ENCODE peak calls at places on chromosome X, in seven cellular contexts. V is heart right ventricle, H is left ventricle myocardium inferior, X is Peyer's patch, D is HCT116, Z is tibial nerve, M is GM23338. A is an unnamed sample.

GRCh38 chrX:24014388-24015018 is 12.5 kb downstream of the KLHL15 start:
- DNase-seq in D (no peak), X (no peak), Z (no peak), M (no peak), H (no peak), V (no peak), A (no peak)

GRCh38 chrX:119429471-119429870 is 30.3 kb downstream of the SLC25A43 start:
- DNase-seq in M (no peak), D (no peak), X (no peak), H (no peak), V (no peak), Z (no peak), A (no peak)

GRCh38 chrX:38347136-38347535 is 5.3 kb upstream of the OTC start:
- DNase-seq in X (no peak), V (peak; percentile 7), H (no peak), Z (no peak), M (peak; percentile 2), D (no peak), A (no peak)

GRCh38 chrX:103733017-103733416 is 22.3 kb downstream of the TMEM31 start:
- DNase-seq in X (no peak), H (no peak), D (no peak), Z (no peak), M (no peak), V (no peak), A (no peak)

GRCh38 chrX:21885568-21885967 is 29.8 kb downstream of the YY2 start:
- DNase-seq in V (no peak), X (no peak), H (no peak), D (no peak), Z (no peak), M (peak; percentile 1), A (no peak)

GRCh38 chrX:139544591-139544990 is 14.1 kb downstream of the F9 start:
- DNase-seq in M (no peak), V (no peak), Z (no peak), X (no peak), D (no peak), H (no peak), A (no peak)

GRCh38 chrX:7941390-7942042 is 14.3 kb upstream of the PNPLA4 start:
- DNase-seq in D (no peak), Z (no peak), M (peak; percentile 37), H (no peak), X (no peak), V (no peak), A (no peak)

GRCh38 chrX:53048169-53049126 is at the start of gene GPR173:
- DNase-seq in X (peak; percentile 56), Z (peak; percentile 17), H (peak; percentile 28), M (peak; percentile 57), D (no peak), V (peak; percentile 36), A (peak; percentile 86)

GRCh38 chrX:110228453-110228852 is 89.4 kb downstream of the AMMECR1 start:
- DNase-seq in X (no peak), M (no peak), V (no peak), H (no peak), Z (no peak), D (no peak), A (no peak)

GRCh38 chrX:41381685-41382084 is 47.7 kb downstream of the DDX3X start:
- DNase-seq in X (peak; percentile 77), H (peak; percentile 20), V (peak; percentile 8), Z (no peak), M (peak; percentile 13), D (peak; percentile 56), A (no peak)

GRCh38 chrX:69093960-69094935 is 71.0 kb downstream of the PJA1 start:
- DNase-seq in H (no peak), V (peak; percentile 45), D (peak; percentile 21), X (no peak), M (peak; percentile 76), Z (peak; percentile 33), A (no peak)

GRCh38 chrX:73525928-73526690 is 36.9 kb upstream of the CHIC1 start:
- DNase-seq in X (no peak), Z (no peak), H (no peak), D (no peak), M (peak; percentile 51), V (no peak), A (no peak)

GRCh38 chrX:71872542-71873458 is 37.8 kb upstream of the NHSL2 start:
- DNase-seq in M (no peak), D (no peak), X (no peak), V (no peak), Z (no peak), H (no peak), A (no peak)

GRCh38 chrX:85244411-85245210 is 820 bp downstream of the ZNF711 start:
- DNase-seq in X (no peak), M (peak; percentile 41), V (no peak), H (no peak), D (no peak), Z (no peak), A (no peak)

GRCh38 chrX:17376381-17377046 is 1.5 kb downstream of the NHS start:
- DNase-seq in M (peak; percentile 15), V (no peak), Z (no peak), H (no peak), X (peak; percentile 46), D (no peak), A (no peak)

GRCh38 chrX:16946971-16947562 is 609 bp downstream of the REPS2 start:
- DNase-seq in Z (no peak), X (peak; percentile 56), H (peak; percentile 17), D (no peak), V (no peak), M (no peak), A (no peak)

GRCh38 chrX:12367254-12367653 is 229.0 kb downstream of the FRMPD4 start:
- DNase-seq in X (no peak), D (no peak), M (no peak), H (no peak), V (no peak), Z (no peak), A (no peak)
- TF ChIP-seq CTCF in X (no peak), D (no peak), M (no peak), H (no peak), V (no peak), Z (no peak), A (no peak)

GRCh38 chrX:45479196-45479834 is 278.6 kb upstream of the DIPK2B start:
- DNase-seq in H (no peak), X (no peak), D (peak; percentile 56), M (no peak), Z (no peak), V (no peak), A (no peak)
- H3K27ac ChIP-seq in H (no peak overlapping the region), X (no peak overlapping the region), D (peak overlapping the region; percentile 95), M (no peak overlapping the region), Z (no peak overlapping the region), V (no peak overlapping the region), A (peak overlapping the region; percentile 33)

GRCh38 chrX:115949900-115950822 is 220.4 kb upstream of the AGTR2 start:
- DNase-seq in Z (no peak), V (no peak), X (no peak), D (no peak), M (peak; percentile 46), H (no peak), A (no peak)
- TF ChIP-seq CTCF in Z (peak; percentile 32), V (no peak), X (no peak), D (peak; percentile 1), M (peak; percentile 47), H (no peak), A (no peak)

DNA sequence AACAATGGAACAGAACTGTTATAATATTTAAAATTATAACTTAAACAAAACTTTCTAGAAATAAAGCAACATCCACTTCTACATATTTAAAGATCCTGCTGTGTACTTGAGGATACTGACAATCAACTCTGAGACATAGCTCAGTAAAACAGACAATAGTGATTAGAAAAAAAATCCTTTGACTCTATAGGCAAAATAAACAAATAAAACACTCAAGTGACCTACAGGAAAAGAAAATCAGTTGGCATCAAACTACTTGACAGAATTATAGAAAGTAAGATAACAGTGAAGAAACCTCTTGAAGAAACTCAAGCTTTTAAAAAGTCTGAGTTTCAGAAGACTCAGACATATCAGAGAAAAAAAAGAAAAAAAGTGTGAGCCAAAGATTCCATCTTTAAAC is 55.9 kb upstream of the THOC2 start:
- DNase-seq in V (no peak), H (no peak), M (no peak), D (no peak), X (no peak), Z (no peak), A (no peak)
- H3K27ac ChIP-seq in V (no peak overlapping the region), H (no peak overlapping the region), M (no peak overlapping the region), D (no peak overlapping the region), X (no peak overlapping the region), Z (no peak overlapping the region), A (no peak overlapping the region)

GRCh38 chrX:48539345-48540014 is at the start of gene TBC1D25:
- DNase-seq in D (peak; percentile 96), X (peak; percentile 96), Z (peak; percentile 94), V (peak; percentile 96), M (peak; percentile 97), H (peak; percentile 96), A (peak; percentile 96)
- TF ChIP-seq CTCF in D (peak; percentile 40), X (no peak), Z (peak; percentile 33), V (peak; percentile 15), M (peak; percentile 21), H (peak; percentile 52), A (no peak)

GRCh38 chrX:67543818-67544217 is at the start of gene AR:
- DNase-seq in M (peak; percentile 76), D (no peak), Z (peak; percentile 35), V (peak; percentile 60), H (peak; percentile 72), X (peak; percentile 37), A (peak; percentile 80)

GRCh38 chrX:67544281-67544680 is 460 bp downstream of the AR start:
- DNase-seq in H (peak; percentile 19), X (peak; percentile 15), Z (no peak), V (peak; percentile 6), M (peak; percentile 31), D (no peak), A (peak; percentile 75)

GRCh38 chrX:67545772-67546495 is 2.1 kb downstream of the AR start:
- DNase-seq in D (no peak), V (peak; percentile 11), Z (no peak), H (peak; percentile 30), M (peak; percentile 26), X (no peak), A (peak; percentile 73)

GRCh38 chrX:67544871-67545771 is 1.3 kb downstream of the AR start:
- DNase-seq in H (peak; percentile 16), X (peak; percentile 20), V (no peak), D (no peak), Z (no peak), M (peak; percentile 30), A (no peak)

GRCh38 chrX:67546496-67547423 is 2.9 kb downstream of the AR start:
- DNase-seq in V (no peak), X (peak; percentile 15), H (no peak), M (peak; percentile 45), Z (no peak), D (no peak), A (no peak)
- H3K27ac ChIP-seq in V (peak overlapping the region; percentile 58), X (no peak overlapping the region), H (peak overlapping the region; percentile 63), M (no peak overlapping the region), Z (no peak overlapping the region), D (no peak overlapping the region), A (peak overlapping the region; percentile 61)

GRCh38 chrX:117645639-117646038 is 471.0 kb downstream of the KLHL13 start:
- DNase-seq in X (no peak), D (no peak), H (no peak), Z (no peak), V (no peak), M (peak; percentile 1), A (no peak)
- TF ChIP-seq CTCF in X (no peak), D (no peak), H (no peak), Z (no peak), V (no peak), M (peak; percentile 28), A (no peak)

GRCh38 chrX:65707153-65707552 is 39.7 kb downstream of the MSN start:
- DNase-seq in H (no peak), X (no peak), D (no peak), V (no peak), Z (no peak), M (no peak), A (no peak)
- H3K27ac ChIP-seq in H (peak overlapping the region; percentile 85), X (peak overlapping the region; percentile 58), D (no peak overlapping the region), V (peak overlapping the region; percentile 77), Z (peak overlapping the region; percentile 12), M (no peak overlapping the region), A (peak overlapping the region; percentile 83)

A was measured in coronary artery.